ENCODE peak calls at places on chromosomes 16 and 17, in ten cellular contexts. I is HFFc6; D is cardiac muscle cell; O is CD8-positive, alpha-beta T cell; Q is mucosa of descending colon; B is tibial nerve; F is astrocyte of the spinal cord; Y is left lung; N is uterus; T is upper lobe of right lung. L is an unnamed sample.

GRCh38 chr16:31214705-31215286 is 877 bp downstream of the TRIM72 start:
- DNase-seq in Q (no peak), I (no peak), F (no peak), O (no peak), Y (no peak), D (no peak), T (no peak), N (no peak), B (no peak), L (no peak)

GRCh38 chr17:44502598-44503079 is 567 bp downstream of the GPATCH8 start:
- DNase-seq in T (no peak), I (no peak), F (peak; percentile 15), O (no peak), D (no peak), Q (no peak), B (no peak), Y (no peak), N (no peak), L (no peak)

GRCh38 chr16:71675380-71675779 is 49.1 kb downstream of the PHLPP2 start:
- DNase-seq in N (no peak), B (no peak), F (no peak), T (no peak), I (no peak), O (no peak), D (no peak), Y (no peak), Q (no peak), L (no peak)

GRCh38 chr17:34637548-34638525 is 58.5 kb downstream of the TMEM132E start:
- DNase-seq in Q (peak; percentile 66), T (peak; percentile 88), F (peak; percentile 31), I (peak; percentile 51), N (peak; percentile 40), B (peak; percentile 40), Y (peak; percentile 72), D (peak; percentile 86), O (peak; percentile 62), L (peak; percentile 38)

GRCh38 chr17:31593806-31594205 is 202.3 kb downstream of the RAB11FIP4 start:
- DNase-seq in Q (no peak), N (no peak), Y (no peak), F (peak; percentile 58), I (peak; percentile 76), B (no peak), T (no peak), D (no peak), O (no peak), L (no peak)

GRCh38 chr16:78984887-78985464 is 615.6 kb downstream of the MAF start:
- DNase-seq in Y (no peak), B (no peak), N (no peak), D (peak; percentile 51), I (no peak), F (no peak), Q (no peak), O (no peak), T (no peak), L (no peak)

GRCh38 chr17:68383120-68383442 is 74.2 kb downstream of the WIPI1 start:
- DNase-seq in I (no peak), T (no peak), O (no peak), D (no peak), Y (no peak), B (no peak), N (no peak), F (no peak), Q (no peak), L (no peak)

GRCh38 chr16:50683689-50684374 is 2.7 kb upstream of the SNX20 start:
- DNase-seq in B (no peak), T (no peak), N (no peak), F (no peak), Y (peak; percentile 63), I (no peak), D (no peak), O (peak; percentile 17), Q (peak; percentile 75), L (no peak)

GRCh38 chr17:7258731-7259554 is 3.3 kb downstream of the CLDN7 start:
- DNase-seq in D (no peak), N (no peak), B (no peak), O (no peak), T (peak; percentile 84), Y (peak; percentile 85), Q (peak; percentile 83), I (no peak), F (no peak), L (no peak)

GRCh38 chr17:81636505-81637288 is at the start of the genes NPLOC4 and TSPAN10:
- DNase-seq in O (peak; percentile 66), B (peak; percentile 65), D (peak; percentile 93), N (peak; percentile 80), F (peak; percentile 82), I (peak; percentile 67), Q (peak; percentile 86), T (peak; percentile 94), Y (peak; percentile 87), L (peak; percentile 71)

GRCh38 chr16:83717814-83718213 is 90.0 kb upstream of the HSBP1 start:
- DNase-seq in N (no peak), O (no peak), Y (no peak), T (no peak), Q (no peak), I (no peak), F (peak; percentile 80), B (no peak), D (no peak), L (no peak)

GRCh38 chr17:78935419-78936323 is 10.5 kb upstream of the TIMP2 start:
- DNase-seq in T (no peak), F (peak; percentile 98), I (peak; percentile 98), Y (peak; percentile 69), O (no peak), N (peak; percentile 95), Q (no peak), D (no peak), B (peak; percentile 65), L (no peak)

GRCh38 chr17:41966453-41967140 is at the start of gene CNP:
- DNase-seq in Q (peak; percentile 93), F (peak; percentile 91), O (peak; percentile 77), N (peak; percentile 87), D (peak; percentile 96), B (peak; percentile 85), T (peak; percentile 96), Y (peak; percentile 91), I (peak; percentile 83), L (peak; percentile 69)

GRCh38 chr16:26672206-26672605 is 394.5 kb upstream of the C16orf82 start:
- DNase-seq in F (no peak), D (no peak), T (no peak), Y (no peak), B (no peak), I (no peak), Q (no peak), O (no peak), N (no peak), L (no peak)

GRCh38 chr17:35256629-35257028 is 13.8 kb downstream of the SLFN5 start:
- DNase-seq in O (no peak), F (no peak), T (no peak), D (no peak), N (no peak), I (no peak), Q (no peak), B (no peak), Y (no peak), L (no peak)

GRCh38 chr17:83203472-83204221 is 124.2 kb downstream of the METRNL start:
- DNase-seq in D (no peak), F (no peak), Q (peak; percentile 54), O (no peak), I (no peak), T (peak; percentile 64), B (peak; percentile 14), Y (peak; percentile 40), N (peak; percentile 22), L (peak; percentile 22)

GRCh38 chr16:55566432-55567175 is at the start of gene CAPNS2:
- DNase-seq in D (no peak), O (no peak), I (no peak), F (no peak), Y (no peak), B (no peak), T (peak; percentile 61), Q (no peak), N (no peak), L (no peak)

GRCh38 chr17:2094891-2095535 is 40.1 kb downstream of the HIC1 start:
- DNase-seq in F (peak; percentile 84), D (peak; percentile 67), O (no peak), T (peak; percentile 84), Q (peak; percentile 52), B (no peak), N (peak; percentile 62), Y (peak; percentile 81), I (no peak), L (no peak)

GRCh38 chr16:62190426-62190825 is 154.2 kb upstream of the CDH8 start:
- DNase-seq in N (no peak), Q (no peak), Y (no peak), B (no peak), O (no peak), I (no peak), F (peak; percentile 4), T (no peak), D (peak; percentile 68), L (no peak)

GRCh38 chr17:74566132-74566753 is 1.1 kb downstream of the CD300H start:
- DNase-seq in D (peak; percentile 61), F (no peak), Y (no peak), T (no peak), B (no peak), Q (no peak), O (no peak), N (no peak), I (no peak), L (no peak)

GRCh38 chr17:79007504-79008381 is 1.8 kb downstream of the CANT1 start:
- DNase-seq in O (no peak), T (peak; percentile 58), D (no peak), F (no peak), N (peak; percentile 13), Q (no peak), B (no peak), Y (peak; percentile 21), I (no peak), L (peak; percentile 14)

GRCh38 chr17:19672009-19672837 is 23.7 kb downstream of the ALDH3A2 start:
- DNase-seq in I (no peak), F (no peak), B (no peak), N (no peak), Y (peak; percentile 49), D (no peak), T (no peak), O (no peak), Q (no peak), L (no peak)
- TF ChIP-seq CTCF in I (peak; percentile 65), F (no peak), B (no peak), N (no peak), Y (no peak), D (peak; percentile 34), T (no peak), O (no peak), Q (no peak), L (no peak)

GRCh38 chr16:57385083-57385482 is 12.8 kb downstream of the CX3CL1 start:
- DNase-seq in I (no peak), O (no peak), B (no peak), F (no peak), T (no peak), N (no peak), D (no peak), Q (no peak), Y (no peak), L (no peak)
- TF ChIP-seq CTCF in I (no peak), O (no peak), B (no peak), F (no peak), T (no peak), N (no peak), D (no peak), Q (no peak), Y (no peak), L (no peak)

GRCh38 chr17:8630227-8630801 is at the start of gene MYH10:
- DNase-seq in N (peak; percentile 37), Q (peak; percentile 52), Y (no peak), T (no peak), O (no peak), B (no peak), D (no peak), I (no peak), F (no peak), L (no peak)
- TF ChIP-seq CTCF in N (no peak), Q (no peak), Y (no peak), T (peak; percentile 17), O (no peak), B (no peak), D (peak; percentile 20), I (no peak), F (peak; percentile 18), L (no peak)

GRCh38 chr17:20613248-20613647 is 33.7 kb downstream of the CDRT15L2 start:
- DNase-seq in F (no peak), I (no peak), Q (no peak), T (peak; percentile 51), B (no peak), N (no peak), Y (no peak), D (no peak), O (no peak), L (no peak)
- TF ChIP-seq CTCF in F (no peak), I (no peak), Q (no peak), T (no peak), B (no peak), N (no peak), Y (no peak), D (no peak), O (no peak), L (no peak)

L was measured in omental fat pad.